ENCODE peak calls at places on chromosomes 7 and 10, in nine cellular contexts. R is stimulated activated CD4-positive, alpha-beta T cell treated with anti-CD3 and anti-CD28 coated beads, Interleukin-4, amount 100 ng/mL, for 48 hours; S is MCF 10A; M is naive thymus-derived CD4-positive, alpha-beta T cell; V is GM12865; D is KBM-7; E is activated T-helper 1 cell treated with anti-CD3 and anti-CD28 coated beads, Interleukin-12 subunit alpha, Interleukin-12 subunit beta, Interleukin-2, Interleukin-4 antibody, amounts not matched to agents 30 ng/mL and 10 ng/mL and 1 ng/mL, durations not matched to agents 14 hours and 24 hours and 36 hours; Q is kidney; B is ELR. N is an unnamed sample.

GRCh38 chr7:1811850-1812692 is 142.0 kb downstream of the ELFN1 start:
- DNase-seq in S (peak; percentile 24), V (no peak), E (no peak), B (no peak), M (no peak), D (peak; percentile 26), Q (peak; percentile 40), R (no peak), N (no peak)

GRCh38 chr7:87206361-87206760 is 13.2 kb downstream of the TMEM243 start:
- DNase-seq in R (no peak), E (no peak), M (no peak), S (no peak), Q (no peak), B (peak; percentile 66), D (no peak), V (no peak), N (no peak)

GRCh38 chr7:110595694-110596093 is 495.2 kb upstream of the LRRN3 start:
- DNase-seq in Q (no peak), D (no peak), B (no peak), R (no peak), V (no peak), M (no peak), E (no peak), S (no peak), N (peak; percentile 3)

GRCh38 chr7:22129819-22130580 is 184.3 kb upstream of the CDCA7L start:
- DNase-seq in D (no peak), S (no peak), E (no peak), R (no peak), Q (no peak), M (no peak), V (no peak), B (no peak), N (no peak)

GRCh38 chr7:104231054-104232046 is 23.5 kb upstream of the ORC5 start:
- DNase-seq in Q (no peak), M (peak; percentile 10), E (peak; percentile 26), D (peak; percentile 69), S (peak; percentile 57), V (peak; percentile 60), B (peak; percentile 73), R (peak; percentile 6), N (peak; percentile 33)

GRCh38 chr7:26655761-26656160 is 208.6 kb downstream of the SKAP2 start:
- DNase-seq in B (no peak), R (no peak), D (no peak), Q (no peak), V (no peak), S (no peak), M (no peak), E (no peak), N (no peak)

GRCh38 chr10:124743188-124744046 is 761 bp downstream of the FAM53B start:
- DNase-seq in S (peak; percentile 44), B (peak; percentile 55), R (no peak), M (no peak), E (no peak), V (peak; percentile 44), Q (peak; percentile 86), D (peak; percentile 55), N (no peak)

GRCh38 chr10:13227031-13227430 is 7.1 kb downstream of the UCMA start:
- DNase-seq in S (no peak), M (no peak), E (no peak), B (no peak), V (no peak), D (no peak), Q (no peak), R (no peak), N (no peak)

GRCh38 chr7:16755397-16755796 is 1.8 kb downstream of the TSPAN13 start:
- DNase-seq in E (no peak), R (no peak), M (no peak), S (no peak), D (no peak), B (peak; percentile 36), V (no peak), Q (no peak), N (peak; percentile 23)

GRCh38 chr10:47303866-47304265 is 3.9 kb downstream of the GDF10 start:
- DNase-seq in D (no peak), M (no peak), Q (no peak), E (no peak), R (no peak), B (no peak), S (no peak), V (no peak), N (no peak)

GRCh38 chr7:141074162-141074989 is 512 bp downstream of the TMEM178B start:
- DNase-seq in S (no peak), R (peak; percentile 5), D (peak; percentile 24), Q (peak; percentile 78), B (no peak), E (peak; percentile 28), M (no peak), V (peak; percentile 18), N (peak; percentile 71)

GRCh38 chr7:27148776-27149641 is 1.4 kb upstream of the HOXA6 start:
- DNase-seq in R (no peak), B (no peak), M (no peak), D (peak; percentile 37), E (no peak), S (peak; percentile 45), Q (peak; percentile 75), V (no peak), N (no peak)

GRCh38 chr7:79512269-79512668 is 58.8 kb upstream of the MAGI2 start:
- DNase-seq in D (no peak), V (no peak), E (no peak), R (no peak), Q (no peak), S (no peak), M (no peak), B (no peak), N (no peak)

GRCh38 chr7:460374-461117 is 59.1 kb downstream of the PDGFA start:
- DNase-seq in Q (peak; percentile 86), E (no peak), D (no peak), M (no peak), V (no peak), S (peak; percentile 39), R (no peak), B (peak; percentile 52), N (no peak)

GRCh38 chr7:87128883-87129282 is 23.4 kb upstream of the DMTF1 start:
- DNase-seq in V (no peak), E (no peak), S (no peak), B (no peak), D (no peak), Q (no peak), R (no peak), M (no peak), N (peak; percentile 56)

GRCh38 chr7:24336461-24336860 is 52.5 kb downstream of the NPY start:
- DNase-seq in D (no peak), E (no peak), B (no peak), S (peak; percentile 30), V (peak; percentile 44), R (no peak), Q (no peak), M (no peak), N (no peak)